ENCODE peak calls at places on chromosomes 5 and 9, in six cellular contexts. E is stimulated activated CD4-positive, alpha-beta T cell treated with anti-CD3 and anti-CD28 coated beads, Interleukin-4, amount 100 ng/mL, for 4 hours; K is GF-D8; D is IMR-90; Z is GM23248; X is NT2/D1. R is an unnamed sample.

GRCh38 chr5:132136906-132137305 is 63.3 kb downstream of the CSF2 start:
- DNase-seq in E (no peak), K (no peak), D (peak; percentile 88), Z (peak; percentile 91), X (no peak), R (no peak)

GRCh38 chr9:87816041-87816440 is 66.6 kb upstream of the SPATA31E1 start:
- DNase-seq in E (no peak), K (no peak), D (peak; percentile 4), Z (peak; percentile 24), X (no peak), R (no peak)

GRCh38 chr5:168315991-168316578 is 24.6 kb downstream of the WWC1 start:
- DNase-seq in E (no peak), K (peak; percentile 41), D (no peak), Z (no peak), X (no peak), R (no peak)

GRCh38 chr9:133825555-133826198 is 87.5 kb upstream of the SARDH start:
- DNase-seq in E (no peak), K (no peak), D (peak; percentile 90), Z (peak; percentile 21), X (no peak), R (no peak)

GRCh38 chr5:172411423-172412111 is 42.8 kb downstream of the SH3PXD2B start:
- DNase-seq in E (no peak), K (no peak), D (peak; percentile 48), Z (peak; percentile 70), X (no peak), R (no peak)

GRCh38 chr5:15203376-15203775 is 296.6 kb upstream of the FBXL7 start:
- DNase-seq in E (no peak), K (no peak), D (peak; percentile 34), Z (peak; percentile 77), X (no peak), R (no peak)

GRCh38 chr5:120873083-120873482 is 409.0 kb downstream of the PRR16 start:
- DNase-seq in E (no peak), K (no peak), D (peak; percentile 4), Z (peak; percentile 48), X (no peak), R (no peak)

GRCh38 chr5:21644032-21644431 is 1209.1 kb downstream of the CDH12 start:
- DNase-seq in E (no peak), K (no peak), D (no peak), Z (no peak), X (no peak), R (no peak)

GRCh38 chr9:127209220-127209619 is 55.4 kb upstream of the GARNL3 start:
- DNase-seq in E (no peak), K (no peak), D (no peak), Z (peak; percentile 61), X (no peak), R (no peak)

GRCh38 chr5:112121268-112121667 is 297.8 kb downstream of the EPB41L4A start:
- DNase-seq in E (no peak), K (no peak), D (peak; percentile 20), Z (no peak), X (no peak), R (no peak)

GRCh38 chr9:20044686-20045085 is 255.8 kb upstream of the SLC24A2 start:
- DNase-seq in E (no peak), K (no peak), D (peak; percentile 2), Z (no peak), X (no peak), R (no peak)

GRCh38 chr5:176797456-176798093 is 12.8 kb upstream of the UNC5A start:
- DNase-seq in E (no peak), K (no peak), D (no peak), Z (no peak), X (no peak), R (no peak)

GRCh38 chr5:97750576-97750975 is 567.5 kb upstream of the RIOK2 start:
- DNase-seq in E (no peak), K (no peak), D (no peak), Z (no peak), X (no peak), R (no peak)

GRCh38 chr5:11851402-11851801 is 52.8 kb downstream of the CTNND2 start:
- DNase-seq in E (no peak), K (no peak), D (no peak), Z (no peak), X (no peak), R (no peak)